ENCODE peak calls at places on chromosomes 4 and X, in seven cellular contexts. One of them, this sample, is unnamed. For H3K4me1, the result is how much of the 10 kb centered on the place peaks cover.

GRCh38 chrX:105502336-105502735 is 281.8 kb upstream of the TEX13A start:
- DNase-seq in uterus: no peak
- DNase-seq in upper lobe of right lung: no peak
- DNase-seq in endothelial cell of umbilical vein: no peak
- DNase-seq in stomach: no peak
- DNase-seq in A549: no peak
- DNase-seq in transverse colon: no peak
- DNase-seq in this sample: no peak

GRCh38 chr4:27084685-27085356 is 224.2 kb downstream of the STIM2 start:
- DNase-seq in stomach: peak
- DNase-seq in endothelial cell of umbilical vein: peak
- DNase-seq in transverse colon: peak
- DNase-seq in upper lobe of right lung: peak
- DNase-seq in uterus: peak
- DNase-seq in A549: peak
- DNase-seq in this sample: peak

GRCh38 chrX:41180194-41180902 is 95.1 kb downstream of the USP9X start:
- DNase-seq in transverse colon: peak
- DNase-seq in upper lobe of right lung: no peak
- DNase-seq in endothelial cell of umbilical vein: peak
- DNase-seq in stomach: peak
- DNase-seq in A549: peak
- DNase-seq in uterus: peak
- DNase-seq in this sample: peak

GRCh38 chrX:112931478-112931877 is 90.8 kb upstream of the AMOT start:
- DNase-seq in uterus: no peak
- DNase-seq in upper lobe of right lung: no peak
- DNase-seq in endothelial cell of umbilical vein: no peak
- DNase-seq in A549: no peak
- DNase-seq in stomach: no peak
- DNase-seq in transverse colon: no peak
- DNase-seq in this sample: no peak

GRCh38 chrX:51494409-51494808 is 2.0 kb downstream of the NUDT11 start:
- DNase-seq in upper lobe of right lung: no peak
- DNase-seq in A549: no peak
- DNase-seq in uterus: no peak
- DNase-seq in stomach: no peak
- DNase-seq in transverse colon: no peak
- DNase-seq in endothelial cell of umbilical vein: peak
- DNase-seq in this sample: no peak

GRCh38 chrX:119640621-119641020 is 34.4 kb upstream of the NKRF start:
- DNase-seq in stomach: no peak
- DNase-seq in A549: no peak
- DNase-seq in uterus: no peak
- DNase-seq in upper lobe of right lung: no peak
- DNase-seq in transverse colon: no peak
- DNase-seq in endothelial cell of umbilical vein: no peak
- DNase-seq in this sample: no peak

GRCh38 chr4:85780664-85781063 is 305.7 kb downstream of the ARHGAP24 start:
- DNase-seq in uterus: no peak
- DNase-seq in A549: no peak
- DNase-seq in stomach: no peak
- DNase-seq in transverse colon: no peak
- DNase-seq in endothelial cell of umbilical vein: peak
- DNase-seq in upper lobe of right lung: no peak
- DNase-seq in this sample: no peak

GRCh38 chr4:182519528-182519927 is 276.3 kb downstream of the TENM3 start:
- DNase-seq in uterus: no peak
- DNase-seq in A549: no peak
- DNase-seq in upper lobe of right lung: no peak
- DNase-seq in stomach: no peak
- DNase-seq in endothelial cell of umbilical vein: no peak
- DNase-seq in transverse colon: no peak
- DNase-seq in this sample: no peak

GRCh38 chrX:21528076-21528475 is 130.1 kb downstream of the KLHL34 start:
- DNase-seq in endothelial cell of umbilical vein: peak
- DNase-seq in A549: no peak
- DNase-seq in upper lobe of right lung: no peak
- DNase-seq in uterus: no peak
- DNase-seq in stomach: no peak
- DNase-seq in transverse colon: no peak
- DNase-seq in this sample: no peak

GRCh38 chr4:676871-677235 is 2.5 kb downstream of the MYL5 start:
- DNase-seq in uterus: no peak
- DNase-seq in upper lobe of right lung: no peak
- DNase-seq in transverse colon: peak
- DNase-seq in A549: no peak
- DNase-seq in stomach: no peak
- DNase-seq in endothelial cell of umbilical vein: no peak
- DNase-seq in this sample: no peak

GRCh38 chr4:185383451-185383850 is 12.3 kb downstream of the LRP2BP start:
- DNase-seq in endothelial cell of umbilical vein: no peak
- DNase-seq in transverse colon: peak
- DNase-seq in uterus: no peak
- DNase-seq in upper lobe of right lung: no peak
- DNase-seq in A549: no peak
- DNase-seq in stomach: peak
- DNase-seq in this sample: no peak

GRCh38 chrX:103253608-103254007 is 1.3 kb downstream of the TCEAL8 start:
- DNase-seq in transverse colon: no peak
- DNase-seq in A549: no peak
- DNase-seq in uterus: no peak
- DNase-seq in endothelial cell of umbilical vein: peak
- DNase-seq in upper lobe of right lung: no peak
- DNase-seq in stomach: no peak
- DNase-seq in this sample: no peak

GRCh38 chr4:123997116-123997515 is 600.5 kb downstream of the SPRY1 start:
- DNase-seq in uterus: no peak
- DNase-seq in A549: no peak
- DNase-seq in upper lobe of right lung: no peak
- DNase-seq in transverse colon: no peak
- DNase-seq in endothelial cell of umbilical vein: no peak
- DNase-seq in stomach: no peak
- DNase-seq in this sample: no peak

GRCh38 chrX:11756354-11757318 is 1.4 kb upstream of the MSL3 start:
- DNase-seq in upper lobe of right lung: no peak
- DNase-seq in transverse colon: no peak
- DNase-seq in endothelial cell of umbilical vein: no peak
- DNase-seq in A549: no peak
- DNase-seq in uterus: no peak
- DNase-seq in stomach: no peak
- DNase-seq in this sample: no peak

GRCh38 chr4:22587253-22587652 is 71.4 kb upstream of the ADGRA3 start:
- DNase-seq in endothelial cell of umbilical vein: no peak
- DNase-seq in uterus: no peak
- DNase-seq in A549: no peak
- DNase-seq in upper lobe of right lung: no peak
- DNase-seq in stomach: no peak
- DNase-seq in transverse colon: no peak
- DNase-seq in this sample: no peak

GRCh38 chr4:55851885-55852284 is 1.6 kb upstream of the EXOC1 start:
- DNase-seq in stomach: no peak
- DNase-seq in transverse colon: peak
- DNase-seq in A549: no peak
- DNase-seq in upper lobe of right lung: no peak
- DNase-seq in uterus: no peak
- DNase-seq in endothelial cell of umbilical vein: no peak
- DNase-seq in this sample: no peak

GRCh38 chr4:57127361-57127760 is 17.2 kb upstream of the IGFBP7 start:
- DNase-seq in endothelial cell of umbilical vein: no peak
- DNase-seq in stomach: no peak
- DNase-seq in A549: no peak
- DNase-seq in upper lobe of right lung: no peak
- DNase-seq in transverse colon: no peak
- DNase-seq in uterus: no peak
- DNase-seq in this sample: no peak

GRCh38 chr4:57132746-57133142 is 22.6 kb upstream of the IGFBP7 start:
- DNase-seq in upper lobe of right lung: no peak
- DNase-seq in endothelial cell of umbilical vein: peak
- DNase-seq in A549: no peak
- DNase-seq in transverse colon: no peak
- DNase-seq in stomach: no peak
- DNase-seq in uterus: no peak
- DNase-seq in this sample: no peak

GRCh38 chr4:57136281-57136680 is 26.1 kb upstream of the IGFBP7 start:
- DNase-seq in endothelial cell of umbilical vein: peak
- DNase-seq in uterus: no peak
- DNase-seq in transverse colon: no peak
- DNase-seq in stomach: no peak
- DNase-seq in A549: no peak
- DNase-seq in upper lobe of right lung: no peak
- DNase-seq in this sample: no peak

GRCh38 chr4:57129477-57129876 is 19.3 kb upstream of the IGFBP7 start:
- DNase-seq in endothelial cell of umbilical vein: no peak
- DNase-seq in A549: no peak
- DNase-seq in upper lobe of right lung: no peak
- DNase-seq in stomach: no peak
- DNase-seq in uterus: no peak
- DNase-seq in transverse colon: no peak
- DNase-seq in this sample: no peak

GRCh38 chr4:57131849-57132745 is 21.9 kb upstream of the IGFBP7 start:
- DNase-seq in upper lobe of right lung: no peak
- DNase-seq in stomach: no peak
- DNase-seq in endothelial cell of umbilical vein: peak
- DNase-seq in transverse colon: no peak
- DNase-seq in uterus: no peak
- DNase-seq in A549: no peak
- DNase-seq in this sample: no peak
- H3K4me3 ChIP-seq in upper lobe of right lung: no peak
- H3K4me3 ChIP-seq in stomach: no peak
- H3K4me3 ChIP-seq in endothelial cell of umbilical vein: no peak
- H3K4me3 ChIP-seq in transverse colon: no peak
- H3K4me3 ChIP-seq in uterus: no peak
- H3K4me3 ChIP-seq in A549: no peak
- H3K4me3 ChIP-seq in this sample: no peak

GRCh38 chr4:53713767-53714166 is 122.5 kb upstream of the LNX1 start:
- DNase-seq in stomach: no peak
- DNase-seq in uterus: no peak
- DNase-seq in upper lobe of right lung: no peak
- DNase-seq in A549: no peak
- DNase-seq in transverse colon: no peak
- DNase-seq in endothelial cell of umbilical vein: no peak
- DNase-seq in this sample: no peak

GRCh38 chr4:53714377-53715140 is 123.3 kb upstream of the LNX1 start:
- DNase-seq in uterus: no peak
- DNase-seq in transverse colon: no peak
- DNase-seq in upper lobe of right lung: no peak
- DNase-seq in A549: no peak
- DNase-seq in endothelial cell of umbilical vein: no peak
- DNase-seq in stomach: no peak
- DNase-seq in this sample: no peak

GRCh38 chr4:53717064-53717549 is 125.8 kb upstream of the LNX1 start:
- DNase-seq in transverse colon: no peak
- DNase-seq in upper lobe of right lung: no peak
- DNase-seq in A549: no peak
- DNase-seq in stomach: no peak
- DNase-seq in uterus: no peak
- DNase-seq in endothelial cell of umbilical vein: no peak
- DNase-seq in this sample: no peak

GRCh38 chr4:53716011-53716410 is 124.7 kb upstream of the LNX1 start:
- DNase-seq in upper lobe of right lung: no peak
- DNase-seq in uterus: no peak
- DNase-seq in A549: no peak
- DNase-seq in stomach: no peak
- DNase-seq in transverse colon: no peak
- DNase-seq in endothelial cell of umbilical vein: no peak
- DNase-seq in this sample: no peak

GRCh38 chr4:53716471-53717063 is 125.3 kb upstream of the LNX1 start:
- DNase-seq in A549: no peak
- DNase-seq in endothelial cell of umbilical vein: no peak
- DNase-seq in stomach: no peak
- DNase-seq in upper lobe of right lung: no peak
- DNase-seq in uterus: no peak
- DNase-seq in transverse colon: no peak
- DNase-seq in this sample: no peak
- H3K4me1 ChIP-seq in A549: under half
- H3K4me1 ChIP-seq in endothelial cell of umbilical vein: under half
- H3K4me1 ChIP-seq in stomach: under half
- H3K4me1 ChIP-seq in upper lobe of right lung: under half
- H3K4me1 ChIP-seq in uterus: under half
- H3K4me1 ChIP-seq in transverse colon: under half
- H3K4me1 ChIP-seq in this sample: under half

DNA sequence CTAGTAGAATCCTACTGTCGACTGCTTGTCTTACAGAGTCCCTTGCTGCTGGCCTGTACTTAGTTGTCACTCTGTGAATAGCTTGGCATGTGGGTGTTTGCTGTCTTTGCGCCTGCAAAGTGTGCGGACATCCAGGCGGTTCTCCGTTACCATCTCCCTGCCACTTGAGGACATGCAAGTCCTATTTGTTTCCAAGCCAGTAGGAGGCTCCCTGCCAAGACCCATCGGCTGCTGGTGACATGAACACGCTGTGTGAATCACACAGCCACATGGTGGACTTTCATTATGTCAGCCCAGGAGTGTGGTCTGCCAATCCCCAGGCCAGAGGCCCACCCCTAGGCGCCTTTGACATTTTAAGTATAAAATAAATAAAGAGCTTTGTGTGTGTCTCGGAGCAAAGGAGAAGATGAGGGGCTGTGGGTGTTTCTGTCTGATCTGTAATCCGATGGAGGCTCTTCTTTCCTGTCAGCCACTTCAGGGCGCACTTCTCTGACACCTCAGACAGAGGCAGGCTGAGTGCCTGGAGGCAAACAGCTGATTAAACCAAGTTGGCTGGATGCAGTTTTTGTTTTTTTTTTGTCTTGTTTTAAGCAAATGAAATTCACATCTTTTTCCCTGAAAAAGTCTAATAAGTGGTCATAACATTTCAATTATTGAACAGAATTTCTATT is 51.5 kb downstream of the ALPK1 start:
- DNase-seq in A549: peak
- DNase-seq in uterus: no peak
- DNase-seq in stomach: no peak
- DNase-seq in upper lobe of right lung: peak
- DNase-seq in transverse colon: no peak
- DNase-seq in endothelial cell of umbilical vein: peak
- DNase-seq in this sample: peak
- TF ChIP-seq CTCF in A549: no peak
- TF ChIP-seq CTCF in uterus: no peak
- TF ChIP-seq CTCF in stomach: no peak
- TF ChIP-seq CTCF in upper lobe of right lung: no peak
- TF ChIP-seq CTCF in transverse colon: no peak
- TF ChIP-seq CTCF in endothelial cell of umbilical vein: no peak
- TF ChIP-seq CTCF in this sample: peak

DNA sequence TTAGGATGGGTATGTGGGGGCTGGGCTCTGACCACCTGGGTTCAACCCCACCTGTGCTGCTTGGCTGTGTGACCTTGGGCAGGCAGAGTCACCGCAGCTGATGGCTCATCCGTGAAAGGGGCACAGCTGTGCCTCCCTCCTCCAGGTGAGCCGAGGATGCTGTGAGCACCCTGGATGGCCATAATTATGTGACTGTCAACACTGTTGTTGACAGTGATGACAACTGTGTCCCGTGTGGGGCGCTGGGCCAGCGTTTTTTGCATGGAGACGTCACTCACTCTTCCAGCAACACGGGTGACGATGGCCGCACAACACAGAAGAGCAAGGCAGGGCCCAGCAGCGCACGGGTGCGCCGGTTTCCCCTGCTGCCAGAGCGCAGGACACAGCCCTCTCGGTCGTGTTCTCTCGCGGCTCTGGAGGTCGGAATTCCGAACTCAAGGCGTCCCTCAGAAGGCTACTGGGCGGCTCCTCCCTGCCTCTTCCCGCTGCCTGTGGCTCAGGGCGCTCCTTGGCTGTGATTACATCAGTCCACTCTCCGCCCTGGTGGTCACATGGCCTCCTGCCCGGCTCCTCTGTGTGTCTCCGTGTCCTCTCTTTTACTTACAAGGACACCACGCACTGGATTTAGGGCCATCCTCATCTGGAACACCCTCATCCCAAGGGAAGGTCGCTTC is 1.3 kb downstream of the SH3TC1 start:
- DNase-seq in stomach: peak
- DNase-seq in transverse colon: peak
- DNase-seq in uterus: no peak
- DNase-seq in A549: no peak
- DNase-seq in upper lobe of right lung: peak
- DNase-seq in endothelial cell of umbilical vein: peak
- DNase-seq in this sample: peak
- H3K4me3 ChIP-seq in stomach: peak
- H3K4me3 ChIP-seq in transverse colon: peak
- H3K4me3 ChIP-seq in uterus: no peak
- H3K4me3 ChIP-seq in A549: peak
- H3K4me3 ChIP-seq in upper lobe of right lung: peak
- H3K4me3 ChIP-seq in endothelial cell of umbilical vein: peak
- H3K4me3 ChIP-seq in this sample: peak